ENCODE peak calls at places on chromosomes 7 and 10, in nine cellular contexts. C, B, T, Y, G, U, L, D and P are unnamed samples.

GRCh38 chr7:229184-229964 is 37.0 kb downstream of the FAM20C start:
- DNase-seq in Y (peak; percentile 93), G (no peak), D (no peak), C (no peak), U (no peak), L (no peak), T (peak; percentile 88), B (peak; percentile 46), P (no peak)

GRCh38 chr7:136086712-136087111 is 109.6 kb upstream of the MTPN start:
- DNase-seq in Y (peak; percentile 85), L (peak; percentile 71), U (no peak), B (peak; percentile 79), D (peak; percentile 7), G (peak; percentile 53), C (no peak), T (peak; percentile 79), P (peak; percentile 71)

GRCh38 chr10:95295031-95295755 is 4.4 kb upstream of the PDLIM1 start:
- DNase-seq in D (peak; percentile 38), T (peak; percentile 39), L (peak; percentile 39), C (peak; percentile 79), B (peak; percentile 67), Y (no peak), G (no peak), U (peak; percentile 96), P (peak; percentile 23)

GRCh38 chr7:26648429-26649015 is 215.9 kb downstream of the SKAP2 start:
- DNase-seq in Y (no peak), U (no peak), T (no peak), G (no peak), C (no peak), L (no peak), B (no peak), D (no peak), P (no peak)

GRCh38 chr7:16178069-16178468 is 243.3 kb downstream of the CRPPA start:
- DNase-seq in U (no peak), L (no peak), Y (no peak), G (no peak), C (no peak), T (no peak), D (no peak), B (no peak), P (no peak)

GRCh38 chr7:45211066-45211465 is 53.5 kb downstream of the RAMP3 start:
- DNase-seq in Y (peak; percentile 59), U (no peak), B (no peak), T (peak; percentile 36), L (no peak), G (no peak), C (no peak), D (no peak), P (no peak)

GRCh38 chr7:2012981-2013380 is 219.8 kb downstream of the MAD1L1 start:
- DNase-seq in B (peak; percentile 20), G (no peak), D (no peak), T (no peak), U (peak; percentile 63), Y (no peak), L (no peak), C (no peak), P (no peak)

GRCh38 chr7:101285171-101285570 is 36.4 kb downstream of the IFT22 start:
- DNase-seq in U (no peak), L (no peak), T (no peak), D (no peak), B (no peak), G (no peak), Y (no peak), C (no peak), P (no peak)

GRCh38 chr7:33842141-33842540 is 63.2 kb upstream of the BMPER start:
- DNase-seq in D (no peak), Y (no peak), L (no peak), G (no peak), C (no peak), U (no peak), T (no peak), B (no peak), P (peak; percentile 44)

GRCh38 chr7:41760293-41760692 is 57.4 kb upstream of the INHBA start:
- DNase-seq in D (no peak), U (no peak), Y (no peak), C (no peak), T (no peak), L (no peak), B (no peak), G (no peak), P (no peak)

GRCh38 chr7:44078521-44078920 is 3.8 kb downstream of the POLM start:
- DNase-seq in G (no peak), L (no peak), C (peak; percentile 34), Y (no peak), U (peak; percentile 68), D (no peak), B (no peak), T (no peak), P (no peak)

GRCh38 chr7:27179503-27180430 is 5.3 kb downstream of the HOXA11 start:
- DNase-seq in L (peak; percentile 63), T (peak; percentile 75), C (peak; percentile 91), U (peak; percentile 89), D (no peak), G (peak; percentile 41), Y (no peak), B (peak; percentile 55), P (no peak)

GRCh38 chr10:104580321-104580720 is 60.8 kb upstream of the SORCS3 start:
- DNase-seq in L (no peak), G (no peak), U (no peak), D (no peak), B (no peak), Y (no peak), T (no peak), C (no peak), P (no peak)

GRCh38 chr7:74453321-74454011 is at the start of gene GTF2IRD1:
- DNase-seq in G (peak; percentile 73), U (no peak), B (peak; percentile 77), T (peak; percentile 84), D (peak; percentile 37), Y (no peak), C (peak; percentile 82), L (peak; percentile 74), P (peak; percentile 94)
- H3K4me3 ChIP-seq in G (peak within 1 kb of the TSS; percentile 66), U (peak within 1 kb of the TSS; percentile 84), B (peak within 1 kb of the TSS; percentile 52), T (no peak within 1 kb of the TSS), D (peak within 1 kb of the TSS; percentile 50), Y (peak within 1 kb of the TSS; percentile 70), C (peak within 1 kb of the TSS; percentile 54), L (peak within 1 kb of the TSS; percentile 76), P (peak within 1 kb of the TSS; percentile 89)

GRCh38 chr7:65268782-65269149 is 104.9 kb upstream of the ZNF92 start:
- DNase-seq in U (no peak), C (no peak), L (no peak), B (no peak), T (no peak), G (no peak), Y (no peak), D (no peak), P (no peak)

GRCh38 chr7:65265959-65266519 is 107.6 kb upstream of the ZNF92 start:
- DNase-seq in T (no peak), B (no peak), Y (no peak), G (no peak), U (no peak), L (no peak), D (no peak), C (no peak), P (peak; percentile 73)

GRCh38 chr7:65264258-65264657 is 109.4 kb upstream of the ZNF92 start:
- DNase-seq in C (no peak), T (no peak), B (no peak), G (no peak), D (no peak), L (no peak), Y (no peak), U (no peak), P (no peak)

DNA sequence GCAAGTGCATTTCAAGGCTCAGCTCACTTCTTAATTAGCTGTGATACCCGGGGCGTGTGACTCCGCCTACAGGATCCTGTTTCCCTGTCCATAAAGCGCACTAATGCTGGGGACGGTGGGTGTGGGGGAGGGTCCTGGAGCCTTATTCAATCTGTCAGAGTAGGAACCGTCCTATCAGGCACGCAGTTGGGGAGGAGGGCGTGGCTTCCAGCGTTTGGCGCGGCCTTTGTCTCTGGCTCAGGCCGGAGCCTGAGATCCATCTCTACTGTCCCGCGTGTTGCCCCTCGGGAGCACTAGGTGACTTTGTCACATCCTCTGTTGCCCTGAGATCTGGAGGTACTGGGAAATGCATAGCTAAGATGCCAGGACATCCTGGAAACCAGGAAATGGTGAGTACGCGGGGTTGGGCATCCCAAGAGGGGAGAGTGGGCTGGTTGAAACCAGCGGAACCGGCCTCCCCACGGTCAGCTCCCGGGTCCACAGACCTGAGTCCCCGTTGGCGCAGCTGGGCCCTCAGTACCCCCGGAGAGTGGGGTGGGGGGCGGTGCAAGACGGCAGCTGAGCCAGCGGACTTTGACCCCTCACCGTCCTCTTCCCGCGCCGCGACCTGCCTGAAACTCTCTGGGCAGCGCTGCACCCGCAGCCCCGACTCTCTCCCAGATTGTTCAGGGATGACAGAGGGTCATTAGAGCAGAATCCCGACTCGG is 104.4 kb upstream of the ZNF92 start:
- DNase-seq in L (peak; percentile 96), G (peak; percentile 90), Y (no peak), D (no peak), T (peak; percentile 28), C (no peak), B (peak; percentile 62), U (no peak), P (peak; percentile 99)
- H3K27ac ChIP-seq in L (no peak overlapping the region), G (peak overlapping the region; percentile 71), Y (no peak overlapping the region), D (no peak overlapping the region), T (no peak overlapping the region), C (no peak overlapping the region), B (no peak overlapping the region), U (no peak overlapping the region), P (peak overlapping the region; percentile 71)

DNA sequence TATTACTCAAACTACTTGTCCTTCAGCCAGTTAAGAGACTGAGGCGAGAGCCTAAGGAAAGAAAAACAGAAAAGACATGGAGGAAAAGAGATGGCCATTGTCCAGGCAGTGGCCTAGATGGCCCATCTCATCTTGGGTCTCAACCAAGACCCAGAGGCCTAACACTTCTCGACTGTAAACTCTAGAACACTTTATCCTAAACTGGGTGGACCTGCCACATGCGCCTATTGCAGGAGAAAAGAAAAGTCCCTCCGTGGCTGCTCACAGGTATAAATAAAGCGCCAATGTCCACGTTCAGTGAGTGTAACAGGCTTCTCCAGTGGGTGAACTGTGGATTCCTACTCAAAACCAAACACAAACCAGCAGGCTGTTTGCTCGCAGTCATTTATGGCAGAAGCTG is 92.7 kb upstream of the DDC start:
- DNase-seq in B (no peak), T (peak; percentile 17), D (no peak), C (no peak), L (no peak), U (no peak), Y (peak; percentile 59), G (no peak), P (no peak)
- H3K4me3 ChIP-seq in B (no peak overlapping the region), T (no peak overlapping the region), D (no peak overlapping the region), C (no peak overlapping the region), L (no peak overlapping the region), U (no peak overlapping the region), Y (no peak overlapping the region), G (no peak overlapping the region), P (no peak overlapping the region)

DNA sequence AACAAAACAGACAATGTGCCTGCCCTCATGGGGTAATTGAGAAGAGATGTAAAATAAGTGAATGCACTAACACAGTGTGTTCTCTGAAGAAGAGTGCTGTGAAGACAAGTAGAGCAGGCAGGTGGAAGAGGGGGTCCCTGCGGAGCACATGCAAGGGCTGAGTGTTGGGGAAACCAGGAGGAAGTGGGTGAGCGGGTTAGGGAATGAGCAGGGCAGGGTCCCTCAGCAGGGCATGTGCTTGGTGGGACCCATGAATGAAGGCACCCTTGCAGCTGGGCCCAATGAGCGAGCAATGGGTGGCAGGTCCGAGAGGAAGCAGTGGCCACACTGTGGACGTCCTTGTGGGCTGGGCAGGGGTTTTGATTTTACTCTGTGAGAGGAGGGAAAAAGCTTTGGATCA is 376.6 kb upstream of the COBL start:
- DNase-seq in G (no peak), L (no peak), Y (no peak), U (no peak), C (no peak), T (no peak), B (no peak), D (no peak), P (no peak)
- H3K27ac ChIP-seq in G (no peak overlapping the region), L (no peak overlapping the region), Y (no peak overlapping the region), U (no peak overlapping the region), C (no peak overlapping the region), T (no peak overlapping the region), B (no peak overlapping the region), D (no peak overlapping the region), P (no peak overlapping the region)

GRCh38 chr10:6275022-6275997 is 72.6 kb downstream of the PFKFB3 start:
- DNase-seq in L (no peak), T (peak; percentile 87), D (peak; percentile 54), U (peak; percentile 97), C (peak; percentile 65), Y (peak; percentile 98), B (peak; percentile 63), G (peak; percentile 53), P (peak; percentile 82)
- H3K4me3 ChIP-seq in L (no peak overlapping the region), T (no peak overlapping the region), D (peak overlapping the region; percentile 30), U (peak overlapping the region; percentile 60), C (peak overlapping the region; percentile 24), Y (no peak overlapping the region), B (no peak overlapping the region), G (no peak overlapping the region), P (peak overlapping the region; percentile 54)